ENCODE peak calls at places on chromosomes 2 and 18, in ten cellular contexts. E, F, C, Y, K, A, Q, P, V and X are unnamed samples.

GRCh38 chr18:9901377-9901776 is 12.4 kb upstream of the VAPA start:
- DNase-seq in Y (no peak), P (no peak), V (no peak), K (no peak), F (no peak), Q (peak; percentile 40), E (no peak), C (no peak), A (peak; percentile 28), X (no peak)

GRCh38 chr18:2310824-2311349 is 260.4 kb downstream of the METTL4 start:
- DNase-seq in C (no peak), Y (no peak), F (no peak), E (no peak), K (no peak), V (no peak), P (no peak), Q (no peak), A (no peak), X (no peak)

GRCh38 chr18:44759925-44760342 is 79.2 kb downstream of the SETBP1 start:
- DNase-seq in Q (no peak), F (peak; percentile 33), P (no peak), E (no peak), A (no peak), C (no peak), K (no peak), V (no peak), Y (no peak), X (no peak)

GRCh38 chr18:46751882-46752281 is 5.0 kb downstream of the ST8SIA5 start:
- DNase-seq in F (no peak), E (no peak), C (no peak), Y (no peak), A (no peak), Q (no peak), V (no peak), P (no peak), K (no peak), X (no peak)

GRCh38 chr18:7616661-7617060 is 49.5 kb downstream of the PTPRM start:
- DNase-seq in F (no peak), A (no peak), E (no peak), K (no peak), Q (peak; percentile 48), P (no peak), Y (no peak), C (no peak), V (no peak), X (no peak)

GRCh38 chr2:239903210-239903609 is 121.9 kb downstream of the NDUFA10 start:
- DNase-seq in P (no peak), V (no peak), C (no peak), K (no peak), F (no peak), Y (no peak), Q (no peak), A (no peak), E (no peak), X (no peak)

GRCh38 chr18:5890261-5890605 is 5.1 kb downstream of the TMEM200C start:
- DNase-seq in A (no peak), P (no peak), K (no peak), C (no peak), E (no peak), V (no peak), Y (peak; percentile 14), Q (peak; percentile 41), F (no peak), X (no peak)

GRCh38 chr2:161415041-161415440 is 1.1 kb upstream of the TBR1 start:
- DNase-seq in F (no peak), V (peak; percentile 22), A (peak; percentile 39), C (no peak), K (no peak), Y (no peak), Q (no peak), P (no peak), E (no peak), X (no peak)

GRCh38 chr2:71664161-71664560 is 210.8 kb downstream of the DYSF start:
- DNase-seq in Q (no peak), F (no peak), E (no peak), P (no peak), K (no peak), Y (no peak), V (no peak), A (no peak), C (no peak), X (no peak)

GRCh38 chr2:183998041-183998796 is 600.1 kb upstream of the ZNF804A start:
- DNase-seq in K (no peak), A (no peak), Q (no peak), P (no peak), V (no peak), F (no peak), E (no peak), C (no peak), Y (no peak), X (no peak)

GRCh38 chr2:240238201-240238600 is 97.7 kb upstream of the OTOS start:
- DNase-seq in A (no peak), C (no peak), E (no peak), Y (no peak), Q (no peak), V (no peak), K (no peak), F (no peak), P (no peak), X (no peak)

GRCh38 chr2:143574069-143574468 is 444.9 kb downstream of the ARHGAP15 start:
- DNase-seq in A (no peak), Q (no peak), V (no peak), P (no peak), C (no peak), E (no peak), Y (peak; percentile 40), K (no peak), F (no peak), X (peak; percentile 24)

GRCh38 chr2:161095314-161095713 is 64.9 kb upstream of the TANK start:
- DNase-seq in P (no peak), V (no peak), Y (no peak), C (no peak), A (no peak), F (no peak), K (no peak), E (no peak), Q (no peak), X (no peak)

GRCh38 chr2:172246649-172247048 is 143.9 kb upstream of the DLX2 start:
- DNase-seq in A (no peak), P (no peak), K (no peak), F (no peak), V (no peak), C (no peak), Y (no peak), E (no peak), Q (no peak), X (no peak)

GRCh38 chr2:191298306-191298705 is 53.1 kb downstream of the MYO1B start:
- DNase-seq in Q (no peak), K (no peak), P (no peak), Y (no peak), A (no peak), F (no peak), C (no peak), V (no peak), E (no peak), X (no peak)

GRCh38 chr2:26001743-26002341 is 19.5 kb upstream of the KIF3C start:
- DNase-seq in E (no peak), C (no peak), F (no peak), V (no peak), Q (peak; percentile 67), A (no peak), K (no peak), Y (no peak), P (peak; percentile 29), X (peak; percentile 90)

GRCh38 chr2:9288681-9289338 is 82.2 kb downstream of the ASAP2 start:
- DNase-seq in F (no peak), C (peak; percentile 62), V (no peak), A (peak; percentile 46), K (no peak), E (no peak), Y (no peak), Q (no peak), P (no peak), X (no peak)

GRCh38 chr18:30094556-30094955 is 948.0 kb downstream of the DSC3 start:
- DNase-seq in C (peak; percentile 5), E (peak; percentile 4), K (no peak), P (no peak), Q (no peak), Y (no peak), V (no peak), F (no peak), A (peak; percentile 22), X (peak; percentile 27)

GRCh38 chr2:55721601-55722215 is 28.1 kb upstream of the PNPT1 start:
- DNase-seq in F (no peak), V (no peak), K (no peak), Q (no peak), C (no peak), A (no peak), E (peak; percentile 57), P (no peak), Y (no peak), X (no peak)

GRCh38 chr2:39805936-39806608 is 27.0 kb upstream of the THUMPD2 start:
- DNase-seq in V (no peak), K (no peak), E (peak; percentile 30), Y (no peak), C (no peak), F (no peak), P (no peak), A (no peak), Q (no peak), X (no peak)

GRCh38 chr2:239355139-239355538 is 45.7 kb downstream of the HDAC4 start:
- DNase-seq in V (no peak), A (no peak), C (peak; percentile 48), Y (no peak), K (no peak), F (no peak), E (peak; percentile 15), Q (no peak), P (no peak), X (no peak)

GRCh38 chr2:145644820-145645302 is 1124.9 kb upstream of the ZEB2 start:
- DNase-seq in C (no peak), E (no peak), K (no peak), F (peak; percentile 14), A (no peak), V (no peak), P (no peak), Y (no peak), Q (no peak), X (no peak)

GRCh38 chr2:100606740-100607343 is 44.0 kb downstream of the PDCL3 start:
- DNase-seq in Y (peak; percentile 68), C (peak; percentile 66), A (peak; percentile 40), P (no peak), E (no peak), F (no peak), V (peak; percentile 58), K (peak; percentile 66), Q (no peak), X (peak; percentile 59)

GRCh38 chr2:4674007-4674406 is 970.6 kb downstream of the DCDC2C start:
- DNase-seq in F (peak; percentile 1), Y (no peak), K (no peak), E (no peak), V (no peak), P (no peak), Q (no peak), C (no peak), A (no peak), X (no peak)

GRCh38 chr2:97849881-97850540 is 136.6 kb downstream of the ZAP70 start:
- DNase-seq in E (no peak), C (no peak), A (no peak), K (no peak), Y (no peak), Q (no peak), P (no peak), F (no peak), V (no peak), X (no peak)

GRCh38 chr2:208311954-208312353 is 45.9 kb downstream of the PIKFYVE start:
- DNase-seq in V (no peak), K (no peak), Q (no peak), E (no peak), P (no peak), Y (no peak), C (peak; percentile 2), A (no peak), F (peak; percentile 26), X (peak; percentile 7)

GRCh38 chr2:129444417-129445150 is 534.9 kb upstream of the RAB6C start:
- DNase-seq in V (no peak), Y (no peak), F (no peak), C (no peak), E (no peak), K (no peak), A (no peak), Q (no peak), P (no peak), X (no peak)

GRCh38 chr2:197934926-197935274 is 130.5 kb downstream of the PLCL1 start:
- DNase-seq in F (no peak), V (no peak), E (no peak), Y (no peak), A (no peak), P (no peak), K (no peak), C (no peak), Q (no peak), X (no peak)